ENCODE peak calls at places on chromosomes 3 and 15, in four cellular contexts. C is GM12878, T is K562, G is HepG2. D is an unnamed sample.

GRCh38 chr15:35005933-35006332 is 17.8 kb upstream of the ZNF770 start:
- DNase-seq in C (no peak), T (no peak), G (no peak), D (no peak)

GRCh38 chr3:149004622-149005021 is 13.3 kb downstream of the GYG1 start:
- DNase-seq in C (no peak), T (no peak), G (no peak), D (no peak)

GRCh38 chr3:42605550-42606173 is 5.2 kb downstream of the NKTR start:
- DNase-seq in C (no peak), T (peak; percentile 41), G (peak; percentile 45), D (no peak)

GRCh38 chr15:88656760-88657221 is 18.0 kb downstream of the ISG20 start:
- DNase-seq in C (peak; percentile 56), T (no peak), G (no peak), D (no peak)

GRCh38 chr15:20409247-20409646 is 132.4 kb downstream of the GOLGA6L6 start:
- DNase-seq in C (no peak), T (no peak), G (no peak), D (no peak)

GRCh38 chr3:194089357-194090177 is 46.4 kb upstream of the HES1 start:
- DNase-seq in C (no peak), T (peak; percentile 82), G (peak; percentile 71), D (peak; percentile 58)

GRCh38 chr15:44780608-44781007 is 44.3 kb downstream of the TRIM69 start:
- DNase-seq in C (no peak), T (no peak), G (no peak), D (no peak)

GRCh38 chr15:79168922-79169322 is 78.3 kb upstream of the RASGRF1 start:
- DNase-seq in C (no peak), T (no peak), G (peak; percentile 74), D (peak; percentile 85)

GRCh38 chr3:185912512-185912911 is 25.3 kb downstream of the TRA2B start:
- DNase-seq in C (no peak), T (no peak), G (no peak), D (no peak)

GRCh38 chr3:101779808-101780366 is 876 bp downstream of the NXPE3 start:
- DNase-seq in C (no peak), T (no peak), G (no peak), D (no peak)

GRCh38 chr3:169044341-169045113 is 619.0 kb downstream of the MECOM start:
- DNase-seq in C (no peak), T (no peak), G (no peak), D (no peak)

GRCh38 chr3:145882416-145882815 is 278.6 kb downstream of the PLOD2 start:
- DNase-seq in C (no peak), T (no peak), G (no peak), D (no peak)

GRCh38 chr3:171658801-171659200 is 151.5 kb downstream of the PLD1 start:
- DNase-seq in C (no peak), T (no peak), G (no peak), D (no peak)

GRCh38 chr15:78440375-78441373 is 2.7 kb downstream of the IREB2 start:
- DNase-seq in C (no peak), T (no peak), G (no peak), D (no peak)

GRCh38 chr3:152574461-152575079 is 260.4 kb upstream of the P2RY1 start:
- DNase-seq in C (peak; percentile 26), T (peak; percentile 23), G (peak; percentile 26), D (peak; percentile 74)

GRCh38 chr3:34020221-34020620 is 221.8 kb downstream of the PDCD6IP start:
- DNase-seq in C (no peak), T (no peak), G (no peak), D (no peak)

GRCh38 chr3:51637144-51637940 is 33.7 kb upstream of the TEX264 start:
- DNase-seq in C (no peak), T (no peak), G (no peak), D (no peak)

GRCh38 chr3:37856381-37856780 is 5.3 kb upstream of the CTDSPL start:
- DNase-seq in C (no peak), T (no peak), G (no peak), D (no peak)

GRCh38 chr15:37536967-37537624 is 397.3 kb upstream of the TMCO5A start:
- DNase-seq in C (no peak), T (no peak), G (no peak), D (no peak)

GRCh38 chr3:13092621-13093339 is 19.6 kb upstream of the IQSEC1 start:
- DNase-seq in C (no peak), T (no peak), G (no peak), D (no peak)

GRCh38 chr3:62376906-62377865 is 3.8 kb upstream of the FEZF2 start:
- DNase-seq in C (no peak), T (no peak), G (no peak), D (peak; percentile 61)

GRCh38 chr3:197458179-197458707 is 97.5 kb downstream of the BDH1 start:
- DNase-seq in C (no peak), T (no peak), G (peak; percentile 80), D (peak; percentile 62)

GRCh38 chr15:89112341-89112971 is 24.2 kb downstream of the ABHD2 start:
- DNase-seq in C (peak; percentile 38), T (no peak), G (peak; percentile 77), D (no peak)

GRCh38 chr3:54053201-54053600 is 69.2 kb upstream of the CACNA2D3 start:
- DNase-seq in C (no peak), T (no peak), G (no peak), D (no peak)

GRCh38 chr3:136381051-136381450 is 130.9 kb downstream of the PCCB start:
- DNase-seq in C (no peak), T (no peak), G (no peak), D (no peak)

GRCh38 chr3:20043398-20043797 is 3.2 kb downstream of the KAT2B start:
- DNase-seq in C (no peak), T (no peak), G (no peak), D (no peak)

GRCh38 chr3:8766148-8766547 is 3.3 kb downstream of the OXTR start:
- DNase-seq in C (no peak), T (no peak), G (no peak), D (no peak)

GRCh38 chr3:14405886-14406238 is 3.5 kb downstream of the SLC6A6 start:
- DNase-seq in C (no peak), T (no peak), G (no peak), D (no peak)

GRCh38 chr3:16932877-16933276 is 48.1 kb downstream of the PLCL2 start:
- DNase-seq in C (no peak), T (no peak), G (no peak), D (no peak)

GRCh38 chr15:44101944-44102343 is 93.1 kb downstream of the FRMD5 start:
- DNase-seq in C (no peak), T (no peak), G (peak; percentile 25), D (no peak)

DNA sequence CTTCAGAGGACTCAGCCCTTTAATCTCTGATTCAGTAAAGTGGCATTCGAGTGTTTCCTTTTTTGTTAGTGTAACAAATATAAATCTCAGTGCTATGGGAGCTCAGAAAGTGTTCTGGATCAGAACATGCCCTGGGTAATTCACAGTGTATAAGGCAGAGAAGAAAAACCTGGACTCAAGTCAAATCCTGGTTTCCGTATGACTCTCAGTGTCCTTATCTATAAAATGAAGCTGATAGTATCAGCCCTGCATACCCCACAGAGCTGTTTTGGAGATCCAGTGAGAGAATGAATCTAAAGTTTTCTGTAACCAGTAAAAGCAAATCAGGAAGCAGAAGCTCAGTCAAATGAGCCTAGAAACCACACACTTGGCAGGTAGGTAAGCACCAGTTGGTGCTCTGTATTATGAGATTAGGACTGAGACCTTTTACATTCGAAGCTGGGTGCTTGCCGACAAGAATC is 67.2 kb downstream of the IL1RAP start:
- DNase-seq in C (no peak), T (no peak), G (no peak), D (no peak)
- H2AFZ ChIP-seq in C (no peak overlapping the region), T (no peak overlapping the region), G (no peak overlapping the region), D (no peak overlapping the region)

DNA sequence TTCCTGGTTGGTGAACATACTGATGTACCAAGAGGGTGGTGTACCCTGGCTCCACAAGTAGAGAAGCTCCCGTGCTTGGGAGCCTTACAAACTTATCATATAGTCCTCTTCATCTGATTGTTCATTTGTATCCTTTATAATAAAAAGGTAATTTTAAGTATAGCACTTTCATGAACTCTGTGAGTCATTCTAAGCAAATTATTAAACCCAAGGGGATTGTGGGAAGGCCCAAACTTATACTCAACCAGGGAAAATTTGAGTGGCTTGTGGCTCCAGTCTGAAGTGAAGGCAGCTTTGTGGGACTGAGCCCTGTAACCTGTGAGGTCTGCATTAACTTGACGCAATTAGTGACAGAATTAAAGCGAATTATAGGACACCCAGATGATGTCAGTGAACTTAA is 29.0 kb downstream of the TTBK2 start:
- DNase-seq in C (no peak), T (no peak), G (no peak), D (no peak)
- TF ChIP-seq JUNB in C (peak; percentile 31), T (no peak), G (no peak), D (no peak)

DNA sequence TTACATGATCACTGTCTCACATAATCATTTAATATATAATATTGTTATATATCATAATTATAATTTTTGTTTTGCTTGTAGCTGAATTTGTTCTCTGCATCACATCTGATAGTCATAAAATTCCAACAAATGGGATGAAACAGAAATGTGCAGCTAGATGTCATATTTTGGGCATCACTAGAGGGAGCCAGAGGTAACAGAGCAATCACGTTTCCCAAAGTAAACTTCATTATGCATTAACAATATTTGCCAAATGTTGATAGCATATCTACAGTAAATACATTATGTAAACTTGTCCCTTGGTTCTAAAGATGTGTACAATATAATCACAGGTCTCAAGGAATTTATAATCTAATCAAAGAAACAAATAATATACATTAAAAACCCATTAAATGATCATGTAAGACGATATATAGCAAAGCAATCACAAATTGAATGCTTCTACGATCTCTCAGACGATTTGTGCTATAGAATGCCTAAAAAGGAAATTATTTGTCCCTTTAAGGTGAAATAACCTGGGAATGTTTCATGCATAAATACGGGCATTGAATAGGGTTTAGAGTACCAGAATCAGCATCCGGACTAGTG is 234.2 kb upstream of the MCTP2 start:
- DNase-seq in C (no peak), T (no peak), G (peak; percentile 8), D (peak; percentile 43)
- H2AFZ ChIP-seq in C (no peak overlapping the region), T (no peak overlapping the region), G (no peak overlapping the region), D (no peak overlapping the region)

GRCh38 chr3:195117978-195118581 is 152.9 kb downstream of the XXYLT1 start:
- DNase-seq in C (no peak), T (peak; percentile 87), G (no peak), D (peak; percentile 53)
- TF ChIP-seq JUNB in C (no peak), T (no peak), G (no peak), D (no peak)

GRCh38 chr3:4546346-4547178 is 53.4 kb downstream of the ITPR1 start:
- DNase-seq in C (no peak), T (no peak), G (no peak), D (no peak)
- H2AFZ ChIP-seq in C (no peak overlapping the region), T (peak overlapping the region; percentile 37), G (no peak overlapping the region), D (no peak overlapping the region)

GRCh38 chr3:139491966-139492365 is 15.7 kb upstream of the RBP2 start:
- DNase-seq in C (no peak), T (no peak), G (no peak), D (peak; percentile 71)

GRCh38 chr3:139493826-139494385 is 17.6 kb upstream of the RBP2 start:
- DNase-seq in C (no peak), T (no peak), G (no peak), D (no peak)

GRCh38 chr3:139491027-139491700 is 14.8 kb upstream of the RBP2 start:
- DNase-seq in C (no peak), T (no peak), G (peak; percentile 17), D (peak; percentile 19)
- TF ChIP-seq JUNB in C (no peak), T (no peak), G (no peak), D (no peak)

DNA sequence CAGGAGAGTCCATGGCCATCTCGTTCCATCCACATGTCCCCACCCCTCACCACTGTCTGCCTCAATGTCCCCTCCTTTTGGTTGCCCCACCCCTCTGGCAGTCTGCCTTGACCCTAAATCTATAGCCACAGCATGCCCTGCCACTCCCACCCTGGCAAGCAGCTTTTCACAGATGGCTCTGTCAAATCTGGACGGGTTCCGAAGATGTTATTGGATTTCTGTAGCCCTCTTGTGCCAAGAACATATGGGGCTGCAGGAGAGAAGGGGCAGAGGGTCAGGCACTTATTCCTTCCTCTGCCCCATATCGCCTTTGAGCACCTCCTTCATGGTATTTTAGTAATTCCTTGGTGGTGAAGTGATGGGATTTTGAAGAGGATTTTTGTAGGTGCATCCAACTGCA is 57.1 kb downstream of the EPHB1 start:
- DNase-seq in C (no peak), T (no peak), G (no peak), D (no peak)
- H2AFZ ChIP-seq in C (no peak overlapping the region), T (no peak overlapping the region), G (no peak overlapping the region), D (no peak overlapping the region)

D was measured in GM23338.